ENCODE peak calls at places on chromosomes 4 and X, in six cellular contexts. V, P, B, N, C and E are unnamed samples. For H3K27me3, the result is how much of the 10 kb centered on the place peaks cover.

GRCh38 chr4:38323141-38323634 is 340.8 kb upstream of the KLF3 start:
- DNase-seq in V (no peak), P (no peak), B (no peak), N (no peak), C (no peak), E (no peak)

GRCh38 chr4:121900132-121900983 is 30.1 kb upstream of the BBS7 start:
- DNase-seq in V (peak), P (no peak), B (peak), N (no peak), C (peak), E (no peak)

GRCh38 chr4:71333960-71334951 is 4.6 kb upstream of the SLC4A4 start:
- DNase-seq in V (peak), P (no peak), B (no peak), N (no peak), C (no peak), E (no peak)

GRCh38 chr4:40601641-40602040 is 28.0 kb downstream of the RBM47 start:
- DNase-seq in V (no peak), P (no peak), B (no peak), N (no peak), C (no peak), E (no peak)

GRCh38 chrX:121008920-121009319 is 23.4 kb upstream of the CT47A1 start:
- DNase-seq in V (no peak), P (no peak), B (no peak), N (no peak), C (no peak), E (no peak)

GRCh38 chr4:87073187-87073569 is 138.4 kb downstream of the AFF1 start:
- DNase-seq in V (no peak), P (no peak), B (peak), N (no peak), C (no peak), E (no peak)

GRCh38 chr4:156594619-156595018 is 377.0 kb downstream of the PDGFC start:
- DNase-seq in V (no peak), P (no peak), B (peak), N (no peak), C (peak), E (no peak)

GRCh38 chr4:100462206-100462605 is 55.6 kb downstream of the EMCN start:
- DNase-seq in V (no peak), P (no peak), B (no peak), N (no peak), C (no peak), E (no peak)

GRCh38 chr4:169270810-169271691 is at the start of gene SH3RF1:
- DNase-seq in V (peak), P (peak), B (peak), N (peak), C (peak), E (peak)

GRCh38 chr4:140250989-140251552 is 97.1 kb upstream of the MAML3 start:
- DNase-seq in V (no peak), P (no peak), B (no peak), N (no peak), C (no peak), E (no peak)

GRCh38 chrX:49850028-49850427 is 20.9 kb downstream of the PAGE4 start:
- DNase-seq in V (no peak), P (no peak), B (no peak), N (no peak), C (no peak), E (no peak)
- TF ChIP-seq CTCF in V (no peak), P (no peak), B (no peak), N (no peak), C (no peak), E (no peak)

GRCh38 chr4:16083217-16084191 is at the start of gene PROM1:
- DNase-seq in V (no peak), P (no peak), B (peak), N (peak), C (no peak), E (no peak)
- H3K27me3 ChIP-seq in V (half or more), P (under half), B (under half), N (under half), C (under half), E (under half)

GRCh38 chr4:184282895-184283654 is 65.4 kb upstream of the ENPP6 start:
- DNase-seq in V (no peak), P (no peak), B (no peak), N (no peak), C (no peak), E (no peak)
- TF ChIP-seq CTCF in V (no peak), P (no peak), B (no peak), N (no peak), C (no peak), E (no peak)

DNA sequence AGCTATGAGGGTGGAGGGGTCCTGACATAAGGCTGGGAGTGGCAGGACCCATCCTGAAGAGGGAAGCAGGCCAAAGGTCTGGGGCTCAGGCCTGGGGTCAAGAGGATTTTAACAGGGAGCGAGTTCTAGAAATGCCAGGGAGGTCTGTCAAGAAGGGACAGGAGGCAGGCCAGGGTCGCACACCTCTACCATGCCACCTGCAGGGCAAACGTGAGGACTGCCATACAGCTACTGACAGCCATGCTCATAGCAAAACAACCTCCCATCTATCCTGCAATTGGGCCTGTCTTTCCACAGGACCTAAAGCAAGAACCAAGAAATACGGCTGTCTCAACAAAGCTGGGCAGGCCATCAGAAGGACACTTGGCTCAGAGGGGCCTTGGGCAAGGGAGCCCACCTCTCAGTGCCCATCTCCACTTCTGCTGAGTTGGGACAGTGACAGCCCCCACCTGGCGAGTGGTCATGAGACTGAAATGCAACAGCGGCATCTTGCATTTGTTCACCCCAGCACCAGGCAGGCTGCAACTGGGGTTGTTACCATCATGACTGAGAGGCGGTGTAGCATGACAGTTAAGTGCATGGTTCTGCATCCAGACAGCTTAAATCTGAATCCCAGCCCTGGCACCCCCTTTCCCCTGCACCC is 92.7 kb downstream of the WFS1 start:
- DNase-seq in V (no peak), P (no peak), B (peak), N (no peak), C (no peak), E (no peak)
- H3K27me3 ChIP-seq in V (under half), P (under half), B (under half), N (under half), C (under half), E (under half)

GRCh38 chr4:8189551-8190466 is 9.3 kb upstream of the SH3TC1 start:
- DNase-seq in V (no peak), P (no peak), B (no peak), N (no peak), C (no peak), E (no peak)
- TF ChIP-seq CTCF in V (no peak), P (no peak), B (no peak), N (no peak), C (no peak), E (no peak)

GRCh38 chrX:55279832-55280231 is 15.1 kb upstream of the PAGE3 start:
- DNase-seq in V (no peak), P (no peak), B (no peak), N (no peak), C (no peak), E (no peak)
- H3K27me3 ChIP-seq in V (under half), P (under half), B (under half), N (under half), C (under half), E (under half)

GRCh38 chr4:66927937-66928336 is 617.4 kb downstream of the CENPC start:
- DNase-seq in V (no peak), P (no peak), B (peak), N (no peak), C (no peak), E (no peak)
- TF ChIP-seq CTCF in V (no peak), P (no peak), B (no peak), N (no peak), C (no peak), E (no peak)

DNA sequence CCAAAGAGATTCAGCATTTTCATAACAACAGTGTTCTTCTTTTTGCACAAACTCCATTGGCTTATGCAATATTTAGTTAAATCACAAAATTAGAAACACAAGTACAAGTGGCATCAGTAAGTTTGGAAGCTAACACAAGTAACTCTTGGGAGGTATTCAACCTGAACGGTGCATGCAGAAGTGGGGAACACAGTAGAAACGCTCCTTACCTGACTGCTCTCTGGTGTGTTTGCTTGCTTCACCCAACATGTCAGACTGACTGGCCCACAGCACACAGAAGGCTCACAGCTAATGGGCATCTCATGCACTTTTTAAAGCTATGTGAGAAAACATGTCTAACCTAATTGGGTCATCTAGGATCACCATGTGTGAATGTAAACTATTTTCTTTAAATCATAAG is 133.6 kb downstream of the MAGEB17 start:
- DNase-seq in V (no peak), P (no peak), B (no peak), N (no peak), C (no peak), E (no peak)
- H3K27me3 ChIP-seq in V (under half), P (under half), B (under half), N (under half), C (under half), E (under half)

GRCh38 chrX:85107407-85107806 is 103.7 kb downstream of the APOOL start:
- DNase-seq in V (no peak), P (no peak), B (no peak), N (no peak), C (no peak), E (no peak)

GRCh38 chrX:85111347-85111746 is 107.7 kb downstream of the APOOL start:
- DNase-seq in V (no peak), P (no peak), B (no peak), N (no peak), C (no peak), E (no peak)

GRCh38 chrX:85112270-85112669 is 108.6 kb downstream of the APOOL start:
- DNase-seq in V (no peak), P (no peak), B (no peak), N (no peak), C (no peak), E (no peak)

GRCh38 chrX:85108165-85108564 is 104.5 kb downstream of the APOOL start:
- DNase-seq in V (no peak), P (no peak), B (no peak), N (no peak), C (no peak), E (no peak)

GRCh38 chrX:85109235-85109634 is 105.6 kb downstream of the APOOL start:
- DNase-seq in V (no peak), P (no peak), B (peak), N (no peak), C (no peak), E (no peak)
- TF ChIP-seq CTCF in V (peak), P (no peak), B (peak), N (no peak), C (no peak), E (no peak)